ENCODE peak calls at places on chromosomes 16 and 17, in four cellular contexts. F is lung, W is MM.1S, R is kidney. Y is an unnamed sample.

GRCh38 chr16:55668337-55669281 is 12.8 kb downstream of the SLC6A2 start:
- DNase-seq in F (no peak), W (no peak), R (no peak), Y (no peak)

GRCh38 chr17:76479515-76480048 is 12.2 kb downstream of the AANAT start:
- DNase-seq in F (no peak), W (no peak), R (peak; percentile 58), Y (no peak)

GRCh38 chr17:6712854-6713129 is 377 bp downstream of the SLC13A5 start:
- DNase-seq in F (no peak), W (no peak), R (no peak), Y (no peak)

GRCh38 chr17:49762148-49762941 is 1.6 kb downstream of the FAM117A start:
- DNase-seq in F (no peak), W (no peak), R (no peak), Y (no peak)

GRCh38 chr17:81734405-81735055 is 22.4 kb downstream of the SLC25A10 start:
- DNase-seq in F (no peak), W (no peak), R (peak; percentile 85), Y (no peak)

GRCh38 chr16:79601092-79601977 is 798 bp upstream of the MAF start:
- DNase-seq in F (peak; percentile 57), W (peak; percentile 38), R (peak; percentile 88), Y (no peak)

GRCh38 chr16:16082255-16082654 is 132.8 kb downstream of the ABCC1 start:
- DNase-seq in F (no peak), W (no peak), R (no peak), Y (no peak)

GRCh38 chr17:27540300-27541105 is 84.3 kb downstream of the KSR1 start:
- DNase-seq in F (peak; percentile 93), W (no peak), R (peak; percentile 93), Y (peak; percentile 79)

GRCh38 chr17:7837375-7838290 is 3.6 kb downstream of the KDM6B start:
- DNase-seq in F (no peak), W (no peak), R (no peak), Y (no peak)

GRCh38 chr17:51907041-51907440 is 251.5 kb downstream of the CA10 start:
- DNase-seq in F (no peak), W (no peak), R (no peak), Y (no peak)

GRCh38 chr17:48244121-48244711 is 136.7 kb downstream of the SNX11 start:
- DNase-seq in F (no peak), W (peak; percentile 37), R (no peak), Y (no peak)

GRCh38 chr17:81336296-81336929 is 41.3 kb upstream of the SLC38A10 start:
- DNase-seq in F (no peak), W (no peak), R (peak; percentile 58), Y (no peak)

GRCh38 chr17:8158267-8159031 is 4.3 kb downstream of the VAMP2 start:
- DNase-seq in F (peak; percentile 93), W (peak; percentile 85), R (peak; percentile 94), Y (peak; percentile 72)

GRCh38 chr17:2173005-2173404 is 118.1 kb downstream of the HIC1 start:
- DNase-seq in F (peak; percentile 49), W (no peak), R (no peak), Y (no peak)

GRCh38 chr17:42477173-42477572 is 18.5 kb downstream of the ATP6V0A1 start:
- DNase-seq in F (no peak), W (no peak), R (no peak), Y (no peak)

GRCh38 chr17:80899402-80900268 is 92.0 kb upstream of the CHMP6 start:
- DNase-seq in F (peak; percentile 76), W (no peak), R (peak; percentile 64), Y (peak; percentile 54)

GRCh38 chr16:31471875-31472558 is at the start of gene TGFB1I1:
- DNase-seq in F (no peak), W (no peak), R (peak; percentile 90), Y (no peak)

GRCh38 chr17:36848008-36848902 is 89.0 kb upstream of the LHX1 start:
- DNase-seq in F (no peak), W (no peak), R (no peak), Y (no peak)

GRCh38 chr16:888901-889570 is 81.7 kb downstream of the LMF1 start:
- DNase-seq in F (no peak), W (no peak), R (peak; percentile 47), Y (no peak)

GRCh38 chr16:27305342-27305741 is 8.4 kb upstream of the IL4R start:
- DNase-seq in F (no peak), W (no peak), R (no peak), Y (no peak)

GRCh38 chr17:35299108-35299507 is 56.2 kb downstream of the SLFN5 start:
- DNase-seq in F (peak; percentile 65), W (no peak), R (no peak), Y (no peak)

GRCh38 chr16:47984669-47985068 is 171.1 kb downstream of the ABCC12 start:
- DNase-seq in F (no peak), W (no peak), R (no peak), Y (no peak)

GRCh38 chr17:63943745-63944144 is 11.6 kb upstream of the CD79B start:
- DNase-seq in F (no peak), W (no peak), R (peak; percentile 44), Y (no peak)

GRCh38 chr17:20074001-20074400 is 64.8 kb downstream of the SPECC1 start:
- DNase-seq in F (no peak), W (no peak), R (no peak), Y (no peak)

GRCh38 chr17:20071824-20072691 is 62.9 kb downstream of the SPECC1 start:
- DNase-seq in F (no peak), W (no peak), R (no peak), Y (no peak)

GRCh38 chr17:20072692-20072992 is 63.5 kb downstream of the SPECC1 start:
- DNase-seq in F (no peak), W (no peak), R (no peak), Y (no peak)

GRCh38 chr17:20074489-20074888 is 65.3 kb downstream of the SPECC1 start:
- DNase-seq in F (no peak), W (no peak), R (no peak), Y (no peak)

GRCh38 chr17:20073056-20073979 is 64.2 kb downstream of the SPECC1 start:
- DNase-seq in F (peak; percentile 49), W (peak; percentile 73), R (peak; percentile 88), Y (peak; percentile 60)
- H3K4me3 ChIP-seq in F (no peak overlapping the region), W (peak overlapping the region; percentile 59), R (peak overlapping the region; percentile 49), Y (peak overlapping the region; percentile 51)

GRCh38 chr16:85436636-85437160 is 176.4 kb upstream of the GSE1 start:
- DNase-seq in F (peak; percentile 43), W (no peak), R (no peak), Y (no peak)
- H3K4me3 ChIP-seq in F (no peak overlapping the region), W (no peak overlapping the region), R (no peak overlapping the region), Y (no peak overlapping the region)

GRCh38 chr16:20916289-20916688 is 15.7 kb downstream of the LYRM1 start:
- DNase-seq in F (no peak), W (no peak), R (no peak), Y (no peak)

GRCh38 chr16:20910781-20911321 is 10.3 kb downstream of the LYRM1 start:
- DNase-seq in F (no peak), W (no peak), R (no peak), Y (peak; percentile 70)

GRCh38 chr16:20915733-20916132 is 15.2 kb downstream of the LYRM1 start:
- DNase-seq in F (no peak), W (no peak), R (no peak), Y (no peak)

GRCh38 chr16:20906871-20907255 is 6.3 kb downstream of the LYRM1 start:
- DNase-seq in F (no peak), W (no peak), R (no peak), Y (no peak)

DNA sequence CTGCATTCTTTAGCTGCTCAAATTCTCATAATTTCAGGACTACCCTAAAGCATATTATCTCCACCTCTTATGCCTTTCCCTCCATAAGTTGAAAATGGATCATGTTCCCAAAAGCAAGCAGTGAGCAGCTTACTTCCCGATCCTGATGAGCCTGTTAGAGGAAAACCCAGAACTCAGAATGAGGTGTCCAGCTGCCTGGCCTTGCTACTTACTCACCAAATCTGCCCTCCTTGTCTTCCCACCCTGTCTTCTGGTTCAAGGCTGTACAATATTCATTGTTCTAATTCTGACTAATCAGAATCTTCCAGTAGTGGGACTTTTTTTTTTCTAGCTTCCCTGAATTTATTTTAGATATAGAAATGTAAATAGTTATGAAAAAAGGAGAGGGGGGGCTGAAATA is 10.8 kb downstream of the LYRM1 start:
- DNase-seq in F (no peak), W (no peak), R (no peak), Y (no peak)
- H3K4me3 ChIP-seq in F (no peak overlapping the region), W (no peak overlapping the region), R (no peak overlapping the region), Y (no peak overlapping the region)

GRCh38 chr16:3027983-3028715 is 4.3 kb downstream of the THOC6 start:
- DNase-seq in F (peak; percentile 86), W (peak; percentile 90), R (peak; percentile 94), Y (peak; percentile 87)
- H3K4me3 ChIP-seq in F (no peak overlapping the region), W (no peak overlapping the region), R (no peak overlapping the region), Y (no peak overlapping the region)

DNA sequence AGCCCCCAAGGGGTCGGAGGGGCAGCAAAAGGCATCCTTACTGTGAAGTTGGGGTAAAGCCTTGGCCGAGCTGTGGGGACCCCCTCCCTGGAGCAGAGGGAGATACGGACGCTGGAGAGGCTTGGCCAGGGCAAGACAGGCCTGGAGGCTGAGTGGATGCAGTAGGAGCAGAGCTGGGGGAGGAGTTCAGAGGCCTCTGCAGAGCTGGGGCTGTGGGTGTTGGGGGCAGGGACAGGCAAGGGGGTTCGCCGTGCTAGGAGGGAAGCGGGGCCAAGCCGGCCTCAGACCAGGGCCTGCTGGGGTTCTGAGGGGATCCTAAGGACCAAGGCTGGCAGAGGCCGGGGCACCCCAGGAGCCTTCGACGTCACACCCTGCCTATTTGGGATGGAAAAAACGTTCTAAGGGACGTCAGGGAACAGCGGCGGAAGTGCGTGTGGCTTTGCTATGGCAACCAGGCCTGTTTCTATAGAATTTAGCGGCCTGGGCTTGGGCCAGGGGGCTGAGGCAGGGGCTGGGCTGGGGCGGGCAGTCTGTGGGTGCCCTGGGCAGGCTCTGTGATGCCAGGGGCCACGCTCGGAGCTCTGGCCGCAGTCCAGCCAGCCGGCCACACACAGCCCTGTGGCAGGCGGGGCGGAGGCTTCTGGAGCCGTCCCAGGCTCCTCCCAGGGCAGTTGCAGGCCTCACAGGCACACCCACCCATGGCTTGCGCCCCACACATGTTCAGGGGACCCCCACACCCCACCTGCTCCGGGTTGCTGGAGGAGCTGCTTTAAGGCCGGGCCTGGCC is 3.7 kb downstream of the TRAF7 start:
- DNase-seq in F (no peak), W (no peak), R (no peak), Y (no peak)
- H3K4me3 ChIP-seq in F (no peak overlapping the region), W (no peak overlapping the region), R (no peak overlapping the region), Y (no peak overlapping the region)

Y was measured in HL-60.